ENCODE peak calls at places on chromosomes 3 and 15, in nine cellular contexts. E is CD4-positive, alpha-beta memory T cell; U is mammary epithelial cell; F is right atrium auricular region; Y is aorta; X is kidney epithelial cell; Q is neuronal stem cell; M is lower lobe of right lung; A is AG04449. D is an unnamed sample.

GRCh38 chr15:92906563-92907081 is 6.5 kb downstream of the CHD2 start:
- DNase-seq in X (no peak), F (no peak), U (peak; percentile 97), E (peak; percentile 86), A (no peak), Q (no peak), Y (no peak), M (no peak), D (peak; percentile 76)

GRCh38 chr3:122615303-122615702 is 37.9 kb downstream of the PARP15 start:
- DNase-seq in F (no peak), Q (no peak), U (no peak), M (no peak), Y (no peak), A (no peak), X (no peak), E (no peak), D (no peak)

GRCh38 chr3:70861855-70862254 is 549.4 kb upstream of the MDFIC2 start:
- DNase-seq in Y (no peak), A (peak; percentile 56), M (no peak), F (no peak), E (no peak), U (peak; percentile 50), X (no peak), Q (no peak), D (peak; percentile 96)

GRCh38 chr15:64010719-64011118 is 35.6 kb downstream of the DAPK2 start:
- DNase-seq in Y (peak; percentile 75), U (peak; percentile 95), E (peak; percentile 98), X (peak; percentile 98), A (no peak), Q (no peak), M (peak; percentile 69), F (peak; percentile 65), D (peak; percentile 81)

GRCh38 chr15:61556037-61556648 is 327.0 kb upstream of the RORA start:
- DNase-seq in X (peak; percentile 48), U (peak; percentile 77), Y (no peak), F (no peak), E (no peak), Q (no peak), M (no peak), A (no peak), D (peak; percentile 55)

GRCh38 chr3:55570361-55570760 is 83.3 kb upstream of the WNT5A start:
- DNase-seq in U (no peak), Q (no peak), A (no peak), F (no peak), M (no peak), X (no peak), E (no peak), Y (no peak), D (no peak)

GRCh38 chr3:197367081-197367780 is 68.8 kb upstream of the DLG1 start:
- DNase-seq in A (peak; percentile 76), Y (no peak), Q (no peak), U (peak; percentile 92), F (peak; percentile 47), E (no peak), X (no peak), M (peak; percentile 90), D (peak; percentile 39)

GRCh38 chr3:124969963-124970722 is 35.6 kb upstream of the MUC13 start:
- DNase-seq in Q (no peak), Y (no peak), F (no peak), X (no peak), M (no peak), A (no peak), U (no peak), E (no peak), D (no peak)

GRCh38 chr3:18223591-18224338 is 201.4 kb downstream of the SATB1 start:
- DNase-seq in U (no peak), X (no peak), A (no peak), M (no peak), F (no peak), E (no peak), Q (no peak), Y (no peak), D (no peak)

GRCh38 chr3:188421836-188422540 is 268.0 kb downstream of the LPP start:
- DNase-seq in E (no peak), A (no peak), Y (peak; percentile 57), F (no peak), M (no peak), U (no peak), Q (no peak), X (no peak), D (peak; percentile 35)
- H3K4me3 ChIP-seq in E (no peak overlapping the region), A (no peak overlapping the region), Y (no peak overlapping the region), F (no peak overlapping the region), M (no peak overlapping the region), U (no peak overlapping the region), Q (no peak overlapping the region), X (no peak overlapping the region), D (no peak overlapping the region)

GRCh38 chr3:184317201-184317600 is 2.8 kb downstream of the EIF4G1 start:
- DNase-seq in E (no peak), U (no peak), A (no peak), Q (no peak), M (no peak), X (no peak), Y (peak; percentile 38), F (no peak), D (no peak)
- H3K4me3 ChIP-seq in E (no peak overlapping the region), U (peak overlapping the region; percentile 73), A (peak overlapping the region; percentile 90), Q (no peak overlapping the region), M (peak overlapping the region; percentile 94), X (no peak overlapping the region), Y (no peak overlapping the region), F (peak overlapping the region; percentile 76), D (peak overlapping the region; percentile 91)

GRCh38 chr3:12985148-12985547 is 88.1 kb downstream of the IQSEC1 start:
- DNase-seq in Y (no peak), Q (no peak), E (no peak), M (no peak), A (no peak), U (no peak), X (no peak), F (no peak), D (no peak)

GRCh38 chr3:12986521-12986920 is 86.7 kb downstream of the IQSEC1 start:
- DNase-seq in M (no peak), A (no peak), F (no peak), E (no peak), Y (peak; percentile 36), X (no peak), Q (no peak), U (no peak), D (no peak)

GRCh38 chr3:12987602-12988001 is 85.6 kb downstream of the IQSEC1 start:
- DNase-seq in X (no peak), U (no peak), Q (no peak), A (no peak), Y (no peak), F (no peak), E (no peak), M (no peak), D (no peak)

GRCh38 chr3:12986031-12986430 is 87.2 kb downstream of the IQSEC1 start:
- DNase-seq in M (no peak), A (no peak), E (no peak), Q (no peak), F (no peak), X (no peak), Y (no peak), U (no peak), D (no peak)

GRCh38 chr3:12986986-12987385 is 86.2 kb downstream of the IQSEC1 start:
- DNase-seq in Q (no peak), A (no peak), E (no peak), U (no peak), Y (peak; percentile 40), M (no peak), X (no peak), F (no peak), D (no peak)
- H3K4me3 ChIP-seq in Q (no peak overlapping the region), A (no peak overlapping the region), E (no peak overlapping the region), U (no peak overlapping the region), Y (no peak overlapping the region), M (no peak overlapping the region), X (no peak overlapping the region), F (no peak overlapping the region), D (no peak overlapping the region)

GRCh38 chr3:51943451-51944391 is 1.6 kb downstream of the PARP3 start:
- DNase-seq in E (no peak), A (no peak), Y (peak; percentile 57), U (no peak), Q (no peak), F (no peak), M (no peak), X (no peak), D (no peak)
- H3K4me3 ChIP-seq in E (peak overlapping the region; percentile 63), A (no peak overlapping the region), Y (no peak overlapping the region), U (no peak overlapping the region), Q (no peak overlapping the region), F (peak overlapping the region; percentile 80), M (peak overlapping the region; percentile 91), X (no peak overlapping the region), D (no peak overlapping the region)

DNA sequence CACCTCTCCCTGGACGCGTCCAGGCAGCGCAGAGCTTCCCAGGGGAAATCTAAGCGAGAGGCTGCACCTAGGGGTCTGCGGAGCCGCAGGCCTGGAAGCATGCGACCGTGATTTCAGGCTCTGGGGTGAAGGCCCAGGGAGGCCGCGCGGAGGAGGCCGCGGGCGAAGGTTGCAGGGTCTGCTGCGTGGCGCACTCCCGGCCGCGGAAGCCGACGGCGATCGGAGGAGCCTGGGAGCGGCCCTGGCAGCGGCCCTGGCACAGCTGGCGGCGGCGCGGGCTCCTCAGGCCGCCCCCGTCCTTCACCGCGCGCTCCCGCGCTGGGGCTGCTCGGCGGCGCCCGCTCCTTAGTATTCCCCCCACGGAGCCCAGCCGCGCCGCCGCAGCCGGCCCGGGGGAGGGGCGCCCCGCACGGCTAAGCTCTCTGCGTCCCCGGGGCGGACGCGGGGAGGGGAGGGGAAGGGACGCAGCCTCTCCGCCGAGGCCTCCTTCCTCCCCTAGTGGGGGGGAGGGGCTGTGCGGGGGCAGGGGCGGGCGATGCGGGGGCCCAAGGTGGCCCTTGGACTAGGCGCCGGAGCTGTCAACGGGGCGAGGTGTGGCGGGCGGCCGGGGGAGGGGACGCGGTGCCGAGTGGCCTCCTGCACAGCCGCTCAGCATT is 21.9 kb downstream of the EPHB3 start:
- DNase-seq in X (no peak), F (no peak), Q (no peak), A (no peak), Y (no peak), M (no peak), E (no peak), U (no peak), D (no peak)
- H3K4me3 ChIP-seq in X (peak overlapping the region; percentile 48), F (peak overlapping the region; percentile 64), Q (peak overlapping the region; percentile 38), A (peak overlapping the region; percentile 29), Y (peak overlapping the region; percentile 66), M (peak overlapping the region; percentile 59), E (no peak overlapping the region), U (no peak overlapping the region), D (peak overlapping the region; percentile 58)

DNA sequence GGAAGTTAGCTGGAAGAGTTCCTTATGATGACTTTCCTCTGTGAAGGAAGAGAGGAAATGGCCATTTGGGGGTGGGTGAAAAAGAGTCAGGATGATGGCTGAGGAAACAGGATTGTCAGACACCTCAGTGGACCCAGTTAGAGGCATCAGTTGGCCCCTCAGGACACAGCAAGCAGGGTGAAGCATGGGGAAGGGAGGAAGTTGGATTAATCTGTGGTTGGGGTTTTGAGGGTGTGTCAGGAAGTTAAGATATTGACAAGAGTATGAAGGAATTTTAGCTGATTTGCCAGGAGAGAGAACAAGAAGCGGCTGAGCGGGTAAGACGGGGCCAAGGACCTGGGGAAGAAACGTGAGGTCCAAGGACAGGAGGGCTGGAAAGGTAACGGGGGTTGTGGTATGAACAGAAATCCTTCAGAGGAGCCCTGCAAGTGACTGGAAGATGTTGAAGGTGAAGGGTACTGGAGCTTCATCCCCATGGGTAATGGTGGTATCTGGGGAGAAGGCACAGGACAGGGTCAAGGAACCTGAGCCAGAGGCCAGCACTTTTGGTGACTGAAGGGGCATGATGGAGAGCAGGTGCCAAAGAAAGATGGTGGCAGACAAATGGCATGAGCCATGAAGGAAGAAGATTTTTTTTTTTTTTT is 2.7 kb downstream of the UQCC5 start:
- DNase-seq in A (no peak), U (no peak), M (no peak), E (no peak), Q (no peak), F (no peak), Y (no peak), X (no peak), D (no peak)
- H3K4me3 ChIP-seq in A (no peak overlapping the region), U (no peak overlapping the region), M (no peak overlapping the region), E (no peak overlapping the region), Q (no peak overlapping the region), F (peak overlapping the region; percentile 69), Y (no peak overlapping the region), X (no peak overlapping the region), D (peak overlapping the region; percentile 2)